ENCODE peak calls at places on chromosomes 6 and 20, in ten cellular contexts. I is NCI-H187 treated with DMSO at 0.1 percent for 48 hours; X is H9; H is MV-4-11; Q is Right ventricle myocardium superior; D is ELF-1; V is amniotic epithelial cell; W is ovary; P is BJ; A is stimulated activated CD8-positive, alpha-beta memory T cell treated with anti-CD3 and anti-CD28 coated beads, Interleukin-7, amount 100 ng/mL, for 1 hour. C is an unnamed sample.

GRCh38 chr6:41036188-41036587 is 2.8 kb downstream of the UNC5CL start:
- DNase-seq in I (no peak), X (no peak), H (no peak), Q (no peak), D (no peak), V (peak; percentile 16), W (no peak), P (no peak), A (no peak), C (no peak)

GRCh38 chr6:63806573-63806913 is 170.9 kb downstream of the PHF3 start:
- DNase-seq in I (no peak), X (no peak), H (no peak), Q (no peak), D (no peak), V (no peak), W (no peak), P (no peak), A (no peak), C (no peak)

GRCh38 chr20:25085756-25086495 is 4.0 kb upstream of the VSX1 start:
- DNase-seq in I (no peak), X (peak; percentile 14), H (no peak), Q (no peak), D (no peak), V (no peak), W (no peak), P (no peak), A (no peak), C (no peak)

GRCh38 chr6:56851104-56851503 is 103.8 kb upstream of the BEND6 start:
- DNase-seq in I (no peak), X (peak; percentile 60), H (no peak), Q (no peak), D (peak; percentile 46), V (peak; percentile 49), W (no peak), P (no peak), A (no peak), C (no peak)

GRCh38 chr20:39216195-39216594 is 254.1 kb downstream of the DHX35 start:
- DNase-seq in I (no peak), X (no peak), H (no peak), Q (no peak), D (no peak), V (no peak), W (no peak), P (no peak), A (no peak), C (no peak)

GRCh38 chr6:79040083-79040482 is 38.0 kb downstream of the PHIP start:
- DNase-seq in I (no peak), X (no peak), H (peak; percentile 20), Q (no peak), D (no peak), V (peak; percentile 56), W (no peak), P (no peak), A (no peak), C (no peak)

GRCh38 chr6:109791301-109791700 is 100.2 kb downstream of the FIG4 start:
- DNase-seq in I (no peak), X (peak; percentile 49), H (no peak), Q (no peak), D (peak; percentile 47), V (no peak), W (no peak), P (no peak), A (no peak), C (no peak)

GRCh38 chr6:143157146-143157545 is 96.5 kb downstream of the AIG1 start:
- DNase-seq in I (no peak), X (no peak), H (no peak), Q (no peak), D (peak; percentile 34), V (no peak), W (no peak), P (no peak), A (no peak), C (no peak)

GRCh38 chr6:16337280-16337975 is 99.0 kb downstream of the GMPR start:
- DNase-seq in I (no peak), X (no peak), H (no peak), Q (peak; percentile 97), D (peak; percentile 24), V (peak; percentile 76), W (peak; percentile 94), P (peak; percentile 93), A (no peak), C (no peak)

GRCh38 chr20:63102720-63103375 is 96.1 kb upstream of the BHLHE23 start:
- DNase-seq in I (no peak), X (no peak), H (no peak), Q (peak; percentile 69), D (no peak), V (peak; percentile 43), W (no peak), P (no peak), A (peak; percentile 46), C (peak; percentile 46)

GRCh38 chr20:17485017-17485416 is 46.2 kb downstream of the BFSP1 start:
- DNase-seq in I (no peak), X (no peak), H (no peak), Q (no peak), D (no peak), V (peak; percentile 16), W (no peak), P (no peak), A (no peak), C (no peak)

C was measured in CD4-positive, CD25-positive, alpha-beta regulatory T cell.